ENCODE peak calls at places on chromosomes 1 and 21, in seven cellular contexts. U, M, J, A, Y, L and S are unnamed samples.

GRCh38 chr1:97920275-97920831 is 481 bp downstream of the DPYD start:
- DNase-seq in U (peak; percentile 41), M (no peak), J (no peak), A (no peak), Y (peak; percentile 39), L (no peak), S (no peak)

GRCh38 chr21:16007933-16008332 is 278.2 kb downstream of the USP25 start:
- DNase-seq in U (no peak), M (no peak), J (no peak), A (no peak), Y (no peak), L (no peak), S (no peak)

GRCh38 chr1:98482611-98483010 is 178.9 kb upstream of the SNX7 start:
- DNase-seq in U (no peak), M (no peak), J (no peak), A (no peak), Y (no peak), L (no peak), S (no peak)

GRCh38 chr1:19529570-19530145 is 44.3 kb upstream of the CAPZB start:
- DNase-seq in U (no peak), M (no peak), J (no peak), A (no peak), Y (peak; percentile 24), L (no peak), S (no peak)

GRCh38 chr1:63557365-63557987 is 34.2 kb downstream of the EFCAB7 start:
- DNase-seq in U (peak; percentile 45), M (no peak), J (no peak), A (no peak), Y (peak; percentile 60), L (no peak), S (no peak)

GRCh38 chr1:17591814-17592430 is 52.4 kb downstream of the ARHGEF10L start:
- DNase-seq in U (no peak), M (no peak), J (no peak), A (no peak), Y (no peak), L (no peak), S (no peak)

GRCh38 chr1:54543729-54544496 is 4.1 kb upstream of the ACOT11 start:
- DNase-seq in U (no peak), M (no peak), J (no peak), A (no peak), Y (peak; percentile 39), L (no peak), S (peak; percentile 71)

GRCh38 chr21:35083246-35083645 is 34.1 kb upstream of the RUNX1 start:
- DNase-seq in U (no peak), M (no peak), J (no peak), A (no peak), Y (no peak), L (no peak), S (no peak)

GRCh38 chr1:85581138-85581801 is 709 bp downstream of the CCN1 start:
- DNase-seq in U (peak; percentile 85), M (peak; percentile 88), J (peak; percentile 71), A (no peak), Y (peak; percentile 89), L (peak; percentile 70), S (peak; percentile 81)

GRCh38 chr1:170734412-170735175 is 70.7 kb downstream of the PRRX1 start:
- DNase-seq in U (no peak), M (no peak), J (no peak), A (no peak), Y (no peak), L (no peak), S (no peak)

GRCh38 chr1:43994794-43995790 is 3.7 kb downstream of the CCDC24 start:
- DNase-seq in U (peak; percentile 43), M (no peak), J (no peak), A (no peak), Y (peak; percentile 39), L (no peak), S (no peak)

GRCh38 chr1:208110296-208110695 is 133.9 kb downstream of the PLXNA2 start:
- DNase-seq in U (no peak), M (no peak), J (no peak), A (no peak), Y (no peak), L (no peak), S (no peak)

GRCh38 chr1:46204406-46204742 is 1.2 kb downstream of the LURAP1 start:
- DNase-seq in U (no peak), M (no peak), J (no peak), A (no peak), Y (no peak), L (no peak), S (no peak)

GRCh38 chr1:83505148-83505547 is 493.8 kb downstream of the TTLL7 start:
- DNase-seq in U (no peak), M (no peak), J (no peak), A (no peak), Y (no peak), L (no peak), S (no peak)

GRCh38 chr1:209431402-209431801 is 152.1 kb upstream of the CAMK1G start:
- DNase-seq in U (no peak), M (no peak), J (no peak), A (no peak), Y (no peak), L (no peak), S (no peak)

GRCh38 chr1:37759451-37759850 is 5.5 kb downstream of the EPHA10 start:
- DNase-seq in U (no peak), M (no peak), J (no peak), A (no peak), Y (no peak), L (no peak), S (no peak)

GRCh38 chr1:108893141-108893530 is 16.4 kb downstream of the GPSM2 start:
- DNase-seq in U (no peak), M (no peak), J (no peak), A (no peak), Y (no peak), L (no peak), S (no peak)

GRCh38 chr1:40014812-40015594 is 25.5 kb upstream of the CAP1 start:
- DNase-seq in U (no peak), M (no peak), J (no peak), A (no peak), Y (peak; percentile 53), L (no peak), S (no peak)

GRCh38 chr1:224851210-224851849 is 78.1 kb upstream of the DNAH14 start:
- DNase-seq in U (peak; percentile 73), M (peak; percentile 78), J (peak; percentile 68), A (no peak), Y (peak; percentile 65), L (peak; percentile 59), S (no peak)

GRCh38 chr1:67791686-67792475 is 41.4 kb downstream of the GNG12 start:
- DNase-seq in U (no peak), M (no peak), J (no peak), A (no peak), Y (peak; percentile 91), L (no peak), S (no peak)

GRCh38 chr1:147821883-147822282 is 61.5 kb upstream of the GJA5 start:
- DNase-seq in U (no peak), M (no peak), J (peak; percentile 39), A (no peak), Y (peak; percentile 74), L (peak; percentile 68), S (no peak)

GRCh38 chr1:184497962-184498723 is 111.3 kb downstream of the C1orf21 start:
- DNase-seq in U (no peak), M (no peak), J (no peak), A (no peak), Y (no peak), L (no peak), S (no peak)

GRCh38 chr1:5990913-5991783 is 1.1 kb downstream of the NPHP4 start:
- DNase-seq in U (peak; percentile 52), M (peak; percentile 56), J (no peak), A (no peak), Y (peak; percentile 34), L (no peak), S (no peak)

GRCh38 chr1:223230161-223230881 is 87.3 kb upstream of the TLR5 start:
- DNase-seq in U (no peak), M (no peak), J (no peak), A (peak; percentile 52), Y (peak; percentile 58), L (no peak), S (no peak)

GRCh38 chr1:3070654-3071506 is 1.9 kb downstream of the PRDM16 start:
- DNase-seq in U (no peak), M (peak; percentile 59), J (no peak), A (no peak), Y (no peak), L (no peak), S (no peak)

GRCh38 chr1:171218661-171219060 is 29.6 kb upstream of the FMO1 start:
- DNase-seq in U (no peak), M (no peak), J (no peak), A (no peak), Y (peak; percentile 44), L (no peak), S (no peak)

DNA sequence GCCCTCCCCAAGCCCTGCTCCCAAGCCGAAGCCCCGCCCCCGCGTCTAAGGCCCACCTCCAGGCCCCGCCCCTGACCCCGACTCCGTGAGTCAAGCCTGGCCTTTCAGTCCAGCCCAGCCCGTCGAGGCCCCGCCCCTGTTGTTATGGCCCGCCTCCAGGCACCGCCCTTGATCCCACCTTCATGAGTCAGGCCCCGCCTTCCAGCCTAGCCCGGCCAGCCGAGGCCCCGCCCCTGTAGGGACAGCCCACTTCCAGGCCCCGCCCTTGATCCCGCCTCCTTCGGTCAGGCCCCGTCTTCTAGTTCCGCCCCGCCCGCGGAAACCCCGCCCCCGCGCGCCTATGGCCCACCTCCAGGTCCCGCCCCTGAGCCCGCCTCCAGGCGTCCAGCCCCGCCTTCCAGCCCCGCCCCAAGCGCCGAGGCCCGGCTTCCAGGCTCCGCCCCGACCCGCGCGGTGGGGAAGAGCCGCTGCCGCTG is 247 bp upstream of the DOP1B start:
- DNase-seq in U (peak; percentile 100), M (peak; percentile 100), J (peak; percentile 100), A (peak; percentile 100), Y (peak; percentile 100), L (peak; percentile 100), S (peak; percentile 100)
- H3K4me3 ChIP-seq in U (peak overlapping the region; percentile 98), M (peak overlapping the region; percentile 84), J (peak overlapping the region; percentile 70), A (peak overlapping the region; percentile 75), Y (peak overlapping the region; percentile 74), L (peak overlapping the region; percentile 99), S (peak overlapping the region; percentile 100)

DNA sequence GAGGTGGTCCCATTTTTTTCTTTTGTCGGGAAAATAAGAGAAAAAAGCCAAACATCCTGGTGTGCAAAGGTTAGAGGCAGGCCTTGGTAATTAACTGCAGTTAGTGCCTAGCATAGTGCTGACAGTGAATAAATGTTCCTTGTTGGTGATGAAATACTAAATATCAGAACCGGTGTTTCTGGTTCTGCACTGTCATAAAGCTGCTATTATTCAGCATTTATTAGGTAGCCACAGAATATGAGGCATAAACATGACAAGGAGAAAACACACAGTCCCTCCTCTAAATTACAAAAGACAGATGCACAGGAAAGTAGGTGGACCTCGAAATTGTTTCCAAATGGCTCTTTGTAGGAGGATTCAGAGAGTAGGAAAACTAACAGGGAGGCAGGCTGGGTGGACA is 122.0 kb upstream of the ADGRL2 start:
- DNase-seq in U (no peak), M (no peak), J (no peak), A (no peak), Y (no peak), L (no peak), S (no peak)
- H3K4me3 ChIP-seq in U (no peak overlapping the region), M (no peak overlapping the region), J (no peak overlapping the region), A (no peak overlapping the region), Y (no peak overlapping the region), L (no peak overlapping the region), S (no peak overlapping the region)

GRCh38 chr1:167628754-167629515 is 1.1 kb upstream of the RCSD1 start:
- DNase-seq in U (no peak), M (no peak), J (no peak), A (peak; percentile 70), Y (no peak), L (no peak), S (no peak)
- H3K4me3 ChIP-seq in U (no peak overlapping the region), M (no peak overlapping the region), J (no peak overlapping the region), A (peak overlapping the region; percentile 55), Y (no peak overlapping the region), L (no peak overlapping the region), S (no peak overlapping the region)

GRCh38 chr1:155009742-155010141 is 7.1 kb downstream of the ZBTB7B start:
- DNase-seq in U (no peak), M (no peak), J (no peak), A (no peak), Y (no peak), L (no peak), S (no peak)
- H3K4me3 ChIP-seq in U (peak overlapping the region; percentile 41), M (no peak overlapping the region), J (no peak overlapping the region), A (peak overlapping the region; percentile 42), Y (no peak overlapping the region), L (peak overlapping the region; percentile 20), S (peak overlapping the region; percentile 97)